ENCODE peak calls at places on chromosomes 16 and 17, in four cellular contexts. One of them, this sample, is unnamed.

GRCh38 chr16:72903176-72903575 is 144.8 kb downstream of the ZFHX3 start:
- DNase-seq in prostate gland: no peak
- DNase-seq in transverse colon: no peak
- DNase-seq in HCT116: no peak
- DNase-seq in this sample: no peak

GRCh38 chr17:40602445-40603443 is 37.5 kb upstream of the CCR7 start:
- DNase-seq in prostate gland: no peak
- DNase-seq in transverse colon: no peak
- DNase-seq in HCT116: no peak
- DNase-seq in this sample: no peak

GRCh38 chr17:77089118-77089477 is 51.7 kb upstream of the SEC14L1 start:
- DNase-seq in prostate gland: no peak
- DNase-seq in transverse colon: no peak
- DNase-seq in HCT116: no peak
- DNase-seq in this sample: no peak

GRCh38 chr17:58329808-58330543 is 1.4 kb upstream of the TSPOAP1 start:
- DNase-seq in prostate gland: no peak
- DNase-seq in transverse colon: no peak
- DNase-seq in HCT116: no peak
- DNase-seq in this sample: no peak

GRCh38 chr16:14302399-14303181 is 231.5 kb downstream of the MRTFB start:
- DNase-seq in prostate gland: no peak
- DNase-seq in transverse colon: peak
- DNase-seq in HCT116: no peak
- DNase-seq in this sample: no peak

GRCh38 chr17:29483503-29483902 is 83.3 kb downstream of the ABHD15 start:
- DNase-seq in prostate gland: no peak
- DNase-seq in transverse colon: no peak
- DNase-seq in HCT116: no peak
- DNase-seq in this sample: no peak

GRCh38 chr17:77142689-77143088 is 1.9 kb downstream of the SEC14L1 start:
- DNase-seq in prostate gland: peak
- DNase-seq in transverse colon: no peak
- DNase-seq in HCT116: no peak
- DNase-seq in this sample: no peak

GRCh38 chr17:49694847-49695697 is 12.7 kb downstream of the SLC35B1 start:
- DNase-seq in prostate gland: peak
- DNase-seq in transverse colon: peak
- DNase-seq in HCT116: no peak
- DNase-seq in this sample: no peak

GRCh38 chr17:7740481-7741001 is 23.0 kb downstream of the DNAH2 start:
- DNase-seq in prostate gland: no peak
- DNase-seq in transverse colon: peak
- DNase-seq in HCT116: no peak
- DNase-seq in this sample: peak

GRCh38 chr16:79170565-79171242 is 429.8 kb downstream of the MAF start:
- DNase-seq in prostate gland: no peak
- DNase-seq in transverse colon: no peak
- DNase-seq in HCT116: no peak
- DNase-seq in this sample: no peak

GRCh38 chr16:30755955-30756780 is 5.7 kb downstream of the CFAP119 start:
- DNase-seq in prostate gland: no peak
- DNase-seq in transverse colon: no peak
- DNase-seq in HCT116: no peak
- DNase-seq in this sample: no peak

GRCh38 chr16:30750876-30751465 is 2.7 kb downstream of the PHKG2 start:
- DNase-seq in prostate gland: no peak
- DNase-seq in transverse colon: no peak
- DNase-seq in HCT116: no peak
- DNase-seq in this sample: no peak

GRCh38 chr16:30757316-30757715 is 4.5 kb downstream of the CFAP119 start:
- DNase-seq in prostate gland: no peak
- DNase-seq in transverse colon: no peak
- DNase-seq in HCT116: no peak
- DNase-seq in this sample: no peak

GRCh38 chr16:30756781-30757100 is 5.1 kb downstream of the CFAP119 start:
- DNase-seq in prostate gland: no peak
- DNase-seq in transverse colon: no peak
- DNase-seq in HCT116: no peak
- DNase-seq in this sample: no peak

DNA sequence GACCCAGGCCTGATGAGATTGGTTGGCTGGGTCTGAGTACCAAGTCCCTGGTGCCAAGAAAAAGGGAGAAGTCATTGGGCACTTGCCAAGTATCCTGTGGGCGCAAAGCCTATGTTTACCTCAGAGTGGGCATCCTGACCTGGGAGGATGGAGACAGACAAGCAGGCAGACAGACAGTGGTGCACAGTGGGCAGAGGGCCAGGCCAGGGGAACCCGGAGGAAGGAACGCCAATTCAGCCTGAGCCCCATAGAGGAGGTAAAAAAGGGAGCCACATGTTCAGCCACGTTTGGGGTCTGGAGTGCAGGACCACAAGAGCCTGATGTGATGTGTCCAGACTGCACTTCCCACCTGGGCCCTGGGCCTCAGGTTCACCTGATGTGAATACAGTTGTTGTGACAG is 5.4 kb downstream of the PHKG2 start:
- DNase-seq in prostate gland: no peak
- DNase-seq in transverse colon: no peak
- DNase-seq in HCT116: no peak
- DNase-seq in this sample: no peak
- TF ChIP-seq POLR2A in prostate gland: no peak
- TF ChIP-seq POLR2A in transverse colon: no peak
- TF ChIP-seq POLR2A in HCT116: no peak
- TF ChIP-seq POLR2A in this sample: no peak

DNA sequence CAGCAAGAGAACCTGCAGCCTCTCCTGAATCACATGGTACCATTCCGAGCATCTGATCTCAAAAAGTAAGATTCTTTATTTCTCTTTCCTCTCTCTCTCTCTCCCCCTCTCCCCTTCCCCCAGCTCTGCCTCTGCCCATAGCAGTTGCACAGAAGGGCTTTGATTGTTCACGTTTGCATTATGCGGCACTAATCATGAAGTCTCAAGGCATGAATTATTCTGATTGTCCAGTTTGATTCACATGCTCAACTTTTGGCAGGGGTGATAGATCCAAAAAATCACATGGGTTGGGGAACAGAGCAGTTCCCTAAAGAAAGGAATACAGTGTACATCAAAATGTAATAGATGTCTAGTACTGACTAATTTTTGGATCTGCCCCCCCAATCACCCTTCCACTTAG is 380.0 kb upstream of the SOX9 start:
- DNase-seq in prostate gland: no peak
- DNase-seq in transverse colon: no peak
- DNase-seq in HCT116: no peak
- DNase-seq in this sample: no peak
- TF ChIP-seq POLR2A in prostate gland: no peak
- TF ChIP-seq POLR2A in transverse colon: no peak
- TF ChIP-seq POLR2A in HCT116: no peak
- TF ChIP-seq POLR2A in this sample: no peak

GRCh38 chr17:9132944-9133610 is 111.8 kb downstream of the NTN1 start:
- DNase-seq in prostate gland: peak
- DNase-seq in transverse colon: no peak
- DNase-seq in HCT116: no peak
- DNase-seq in this sample: no peak
- TF ChIP-seq POLR2A in prostate gland: no peak
- TF ChIP-seq POLR2A in transverse colon: no peak
- TF ChIP-seq POLR2A in HCT116: no peak
- TF ChIP-seq POLR2A in this sample: no peak

DNA sequence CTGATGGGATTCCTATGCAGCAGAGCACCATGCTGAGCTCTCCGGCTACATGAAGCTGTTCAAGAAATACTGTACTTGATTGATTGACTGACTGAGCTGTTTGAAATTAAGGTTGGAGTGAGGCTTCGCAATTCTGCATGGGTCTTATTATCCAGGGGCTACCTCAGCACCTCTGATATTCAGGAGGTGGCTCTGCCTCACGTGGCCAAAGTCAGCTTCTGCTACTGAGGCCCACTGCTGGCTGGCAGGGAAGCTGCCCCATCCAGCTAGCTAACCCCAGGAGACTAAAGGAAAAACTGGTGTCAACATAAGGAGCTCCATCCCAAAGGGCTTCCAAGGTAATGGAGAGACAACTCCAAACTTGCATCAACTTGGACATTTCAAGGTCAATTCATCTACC is 66.2 kb upstream of the TRAP1 start:
- DNase-seq in prostate gland: no peak
- DNase-seq in transverse colon: no peak
- DNase-seq in HCT116: no peak
- DNase-seq in this sample: no peak
- TF ChIP-seq POLR2A in prostate gland: no peak
- TF ChIP-seq POLR2A in transverse colon: no peak
- TF ChIP-seq POLR2A in HCT116: no peak
- TF ChIP-seq POLR2A in this sample: no peak

This sample was measured in right lobe of liver.